ENCODE peak calls at places on chromosomes 13 and 19, in ten cellular contexts. H is AG09309; K is uterus; N is MCF 10A; T is ovary; V is kidney epithelial cell; P is choroid plexus epithelial cell; R is fibroblast of lung; E is CD8-positive, alpha-beta T cell; Q is K562. L is an unnamed sample.

GRCh38 chr13:79767126-79767525 is 286.2 kb downstream of the NDFIP2 start:
- DNase-seq in H (no peak), K (no peak), N (no peak), T (no peak), V (no peak), P (peak), R (peak), E (no peak), Q (no peak), L (no peak)

GRCh38 chr13:112741835-112742570 is 52.2 kb downstream of the ATP11A start:
- DNase-seq in H (no peak), K (no peak), N (no peak), T (no peak), V (no peak), P (no peak), R (no peak), E (no peak), Q (no peak), L (no peak)

GRCh38 chr19:5308471-5309437 is 31.9 kb downstream of the PTPRS start:
- DNase-seq in H (no peak), K (peak), N (peak), T (peak), V (no peak), P (peak), R (peak), E (no peak), Q (peak), L (no peak)

GRCh38 chr19:50451223-50451534 is 18.5 kb downstream of the MYBPC2 start:
- DNase-seq in H (no peak), K (no peak), N (no peak), T (no peak), V (no peak), P (no peak), R (no peak), E (no peak), Q (no peak), L (no peak)

GRCh38 chr19:33412617-33413425 is 39.3 kb downstream of the CEBPG start:
- DNase-seq in H (no peak), K (no peak), N (no peak), T (no peak), V (no peak), P (no peak), R (no peak), E (no peak), Q (no peak), L (no peak)

GRCh38 chr19:47881757-47882156 is 4.4 kb downstream of the SULT2A1 start:
- DNase-seq in H (no peak), K (no peak), N (no peak), T (no peak), V (no peak), P (no peak), R (no peak), E (no peak), Q (no peak), L (no peak)

GRCh38 chr19:38831142-38831605 is 420 bp downstream of the ECH1 start:
- DNase-seq in H (peak), K (peak), N (peak), T (peak), V (peak), P (peak), R (peak), E (no peak), Q (peak), L (peak)

GRCh38 chr13:113448545-113448884 is 4.8 kb downstream of the ADPRHL1 start:
- DNase-seq in H (no peak), K (no peak), N (peak), T (no peak), V (no peak), P (no peak), R (no peak), E (no peak), Q (no peak), L (no peak)

GRCh38 chr19:50759886-50760285 is 10.4 kb upstream of the GPR32 start:
- DNase-seq in H (no peak), K (no peak), N (no peak), T (no peak), V (no peak), P (peak), R (peak), E (no peak), Q (peak), L (peak)

GRCh38 chr19:13181747-13182388 is 31.7 kb downstream of the IER2 start:
- DNase-seq in H (no peak), K (peak), N (no peak), T (peak), V (no peak), P (peak), R (peak), E (peak), Q (peak), L (peak)

GRCh38 chr13:36130542-36131214 is 504 bp downstream of the DCLK1 start:
- DNase-seq in H (no peak), K (peak), N (peak), T (peak), V (no peak), P (peak), R (no peak), E (no peak), Q (no peak), L (no peak)

GRCh38 chr19:13877303-13877702 is 369 bp downstream of the NANOS3 start:
- DNase-seq in H (no peak), K (no peak), N (no peak), T (no peak), V (no peak), P (no peak), R (no peak), E (no peak), Q (no peak), L (no peak)

GRCh38 chr13:52454459-52454824 is 836 bp upstream of the CKAP2 start:
- DNase-seq in H (no peak), K (no peak), N (peak), T (no peak), V (no peak), P (peak), R (peak), E (peak), Q (peak), L (no peak)

GRCh38 chr13:113962975-113963374 is 10.9 kb downstream of the C13orf46 start:
- DNase-seq in H (no peak), K (no peak), N (no peak), T (no peak), V (no peak), P (no peak), R (no peak), E (no peak), Q (no peak), L (no peak)

GRCh38 chr13:74891610-74892009 is 590.4 kb downstream of the TBC1D4 start:
- DNase-seq in H (no peak), K (no peak), N (peak), T (no peak), V (peak), P (peak), R (peak), E (no peak), Q (no peak), L (no peak)

GRCh38 chr13:74778946-74779345 is 644.7 kb upstream of the KLF12 start:
- DNase-seq in H (no peak), K (no peak), N (no peak), T (no peak), V (no peak), P (peak), R (peak), E (no peak), Q (no peak), L (no peak)

GRCh38 chr19:5075603-5076002 is 106.7 kb downstream of the KDM4B start:
- DNase-seq in H (no peak), K (no peak), N (no peak), T (no peak), V (no peak), P (no peak), R (no peak), E (peak), Q (no peak), L (no peak)

GRCh38 chr13:52177276-52177675 is 17.9 kb upstream of the NEK3 start:
- DNase-seq in H (no peak), K (no peak), N (no peak), T (no peak), V (no peak), P (no peak), R (no peak), E (no peak), Q (no peak), L (no peak)

GRCh38 chr19:38735257-38735686 is 9.0 kb downstream of the CAPN12 start:
- DNase-seq in H (no peak), K (peak), N (no peak), T (peak), V (no peak), P (no peak), R (no peak), E (peak), Q (peak), L (no peak)

GRCh38 chr19:743168-743687 is 7.7 kb upstream of the MISP start:
- DNase-seq in H (no peak), K (no peak), N (no peak), T (peak), V (no peak), P (peak), R (no peak), E (no peak), Q (peak), L (no peak)

GRCh38 chr19:19817357-19817756 is 4.2 kb downstream of the ZNF506 start:
- DNase-seq in H (no peak), K (no peak), N (no peak), T (no peak), V (no peak), P (no peak), R (no peak), E (no peak), Q (no peak), L (no peak)

GRCh38 chr19:4327252-4327876 is 11.3 kb downstream of the STAP2 start:
- DNase-seq in H (no peak), K (peak), N (no peak), T (peak), V (no peak), P (peak), R (peak), E (peak), Q (peak), L (no peak)

GRCh38 chr19:29835447-29835846 is 23.7 kb downstream of the CCNE1 start:
- DNase-seq in H (no peak), K (no peak), N (no peak), T (peak), V (no peak), P (no peak), R (no peak), E (no peak), Q (no peak), L (no peak)

GRCh38 chr13:99605417-99606321 is 104.4 kb downstream of the TM9SF2 start:
- DNase-seq in H (no peak), K (peak), N (peak), T (peak), V (no peak), P (no peak), R (peak), E (peak), Q (peak), L (no peak)

GRCh38 chr13:99604636-99605035 is 103.4 kb downstream of the TM9SF2 start:
- DNase-seq in H (no peak), K (no peak), N (no peak), T (no peak), V (no peak), P (no peak), R (no peak), E (no peak), Q (no peak), L (no peak)

GRCh38 chr13:99610702-99611289 is 109.5 kb downstream of the TM9SF2 start:
- DNase-seq in H (no peak), K (no peak), N (no peak), T (no peak), V (no peak), P (no peak), R (no peak), E (no peak), Q (no peak), L (no peak)

GRCh38 chr13:99608345-99608744 is 107.1 kb downstream of the TM9SF2 start:
- DNase-seq in H (no peak), K (no peak), N (no peak), T (no peak), V (no peak), P (no peak), R (no peak), E (no peak), Q (no peak), L (no peak)

DNA sequence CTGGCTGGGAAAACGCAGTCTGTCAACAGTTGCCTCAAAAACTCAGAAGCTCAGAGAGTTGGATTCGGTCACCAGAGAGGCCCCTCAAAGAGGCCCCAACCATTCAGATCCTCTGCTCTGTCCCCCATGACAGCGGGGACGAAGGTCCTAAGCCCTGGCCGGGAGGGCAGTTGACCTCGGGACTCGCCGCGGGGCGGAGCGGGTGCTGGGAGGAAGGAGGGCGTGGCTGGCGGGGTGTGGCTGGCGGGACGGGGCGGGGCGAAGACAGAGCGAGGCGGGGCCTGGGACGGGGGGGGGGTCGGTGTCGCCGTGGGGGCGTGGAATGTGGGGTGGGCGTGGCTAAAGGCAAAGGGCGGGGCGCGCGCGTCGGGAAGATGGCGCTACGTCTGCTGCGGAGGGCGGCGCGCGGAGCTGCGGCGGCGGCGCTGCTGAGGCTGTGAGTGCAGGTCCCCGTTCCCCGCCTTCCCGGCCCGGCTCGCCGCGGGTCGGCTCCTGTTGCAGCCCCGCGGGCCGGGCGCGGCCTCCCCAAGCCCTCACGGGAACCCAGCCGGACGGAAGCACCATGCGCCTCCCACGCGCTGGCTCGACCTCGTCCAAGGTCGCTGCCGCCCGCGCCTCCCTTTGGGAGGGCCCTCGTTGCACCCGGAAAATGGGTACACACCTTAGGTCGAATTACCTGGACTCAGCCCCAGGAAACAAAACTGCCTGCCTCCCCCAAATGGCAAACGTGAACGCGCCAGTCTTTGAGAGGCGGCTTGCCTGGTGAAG is 105.2 kb downstream of the TM9SF2 start:
- DNase-seq in H (no peak), K (peak), N (peak), T (peak), V (peak), P (peak), R (peak), E (peak), Q (peak), L (peak)
- TF ChIP-seq CTCF in H (no peak), K (peak), N (no peak), T (peak), V (no peak), P (no peak), R (no peak), E (no peak), Q (no peak), L (no peak)

GRCh38 chr19:36973844-36974195 is 57.7 kb downstream of the ZNF568 start:
- DNase-seq in H (no peak), K (no peak), N (no peak), T (no peak), V (no peak), P (no peak), R (no peak), E (peak), Q (no peak), L (no peak)

GRCh38 chr19:36972594-36972993 is 56.5 kb downstream of the ZNF568 start:
- DNase-seq in H (no peak), K (no peak), N (no peak), T (no peak), V (no peak), P (no peak), R (no peak), E (no peak), Q (no peak), L (no peak)

GRCh38 chr19:36973021-36973843 is 57.1 kb downstream of the ZNF568 start:
- DNase-seq in H (peak), K (peak), N (no peak), T (peak), V (peak), P (peak), R (peak), E (peak), Q (peak), L (peak)
- TF ChIP-seq CTCF in H (peak), K (peak), N (no peak), T (peak), V (peak), P (peak), R (peak), E (no peak), Q (peak), L (peak)

GRCh38 chr19:2199215-2199614 is 35.5 kb downstream of the DOT1L start:
- DNase-seq in H (no peak), K (no peak), N (no peak), T (no peak), V (no peak), P (no peak), R (no peak), E (no peak), Q (peak), L (no peak)
- TF ChIP-seq CTCF in H (peak), K (no peak), N (no peak), T (no peak), V (peak), P (peak), R (no peak), E (no peak), Q (peak), L (peak)

GRCh38 chr13:98142427-98143156 is at the start of gene FARP1:
- DNase-seq in H (no peak), K (peak), N (peak), T (peak), V (no peak), P (peak), R (peak), E (no peak), Q (peak), L (peak)

GRCh38 chr13:98144501-98145350 is 1.8 kb downstream of the FARP1 start:
- DNase-seq in H (peak), K (no peak), N (peak), T (no peak), V (no peak), P (peak), R (peak), E (no peak), Q (no peak), L (peak)

GRCh38 chr13:98141938-98142426 is 912 bp upstream of the FARP1 start:
- DNase-seq in H (no peak), K (no peak), N (no peak), T (peak), V (no peak), P (no peak), R (no peak), E (no peak), Q (no peak), L (no peak)

GRCh38 chr13:98143601-98144500 is 957 bp downstream of the FARP1 start:
- DNase-seq in H (peak), K (peak), N (peak), T (peak), V (no peak), P (peak), R (peak), E (no peak), Q (no peak), L (peak)

DNA sequence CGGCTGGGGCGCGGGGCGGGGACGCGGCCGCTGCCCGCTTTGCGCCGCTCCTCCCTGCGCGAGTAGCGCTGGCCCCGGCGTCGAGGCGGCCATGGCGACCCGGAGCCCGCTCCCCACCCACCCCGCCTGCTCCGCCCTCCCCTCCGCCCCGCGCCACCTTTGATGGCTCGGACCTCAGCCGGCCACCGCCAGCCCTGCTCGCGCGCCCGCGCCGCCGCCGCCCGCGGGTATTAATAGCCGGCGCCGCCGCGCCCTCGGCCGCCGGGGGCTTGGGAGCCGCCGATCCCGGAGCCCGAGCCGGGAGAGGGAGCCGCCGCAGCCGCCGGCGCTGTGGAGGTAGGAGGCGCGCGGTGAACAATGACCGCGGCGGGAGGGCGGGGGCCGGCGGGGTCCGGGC is 261 bp downstream of the FARP1 start:
- DNase-seq in H (no peak), K (peak), N (no peak), T (no peak), V (no peak), P (no peak), R (no peak), E (no peak), Q (no peak), L (no peak)
- TF ChIP-seq CTCF in H (no peak), K (no peak), N (no peak), T (no peak), V (no peak), P (no peak), R (no peak), E (no peak), Q (no peak), L (no peak)

L was measured in HFFc6.